ENCODE peak calls at places on chromosomes 5 and 9, in six cellular contexts. C, F, O, M, R and D are unnamed samples.
A peak's percentile ranks its signal among the peaks of the same experiment; 100 is the strongest.

GRCh38 chr5:142600092-142600491 is 85.8 kb downstream of the FGF1 start:
- DNase-seq in F (no peak), M (no peak), O (no peak), C (no peak), R (no peak), D (no peak)

GRCh38 chr5:59287361-59287760 is 606.2 kb downstream of the PDE4D start:
- DNase-seq in R (no peak), O (no peak), M (no peak), C (no peak), F (no peak), D (no peak)

GRCh38 chr5:168219515-168220410 is 71.7 kb upstream of the WWC1 start:
- DNase-seq in C (peak; percentile 68), O (peak; percentile 60), F (peak; percentile 71), M (peak; percentile 76), R (peak; percentile 54), D (peak; percentile 27)

GRCh38 chr5:176388003-176388340 is 426 bp downstream of the NOP16 start:
- DNase-seq in F (no peak), M (peak; percentile 72), C (no peak), R (no peak), O (peak; percentile 31), D (no peak)

GRCh38 chr9:81632599-81632998 is 56.7 kb downstream of the TLE1 start:
- DNase-seq in F (no peak), M (no peak), C (no peak), O (no peak), R (no peak), D (no peak)

GRCh38 chr9:110864011-110864410 is 174.3 kb downstream of the LPAR1 start:
- DNase-seq in R (no peak), O (no peak), M (no peak), C (no peak), F (no peak), D (no peak)

GRCh38 chr5:20088361-20088760 is 100.4 kb upstream of the CDH18 start:
- DNase-seq in R (no peak), C (no peak), F (no peak), O (no peak), M (no peak), D (no peak)

GRCh38 chr9:134850611-134851010 is 30.0 kb upstream of the FCN2 start:
- DNase-seq in M (no peak), O (no peak), R (no peak), C (no peak), F (no peak), D (no peak)

GRCh38 chr9:136363606-136364368 is at the start of gene DNLZ:
- DNase-seq in C (peak; percentile 32), O (peak; percentile 58), R (peak; percentile 100), F (peak; percentile 92), M (peak; percentile 88), D (peak; percentile 99)
- TF ChIP-seq POLR2A in C (peak; percentile 81), O (no peak), R (peak; percentile 61), F (peak; percentile 46), M (peak; percentile 44), D (peak; percentile 80)

GRCh38 chr5:55600536-55601208 is 65.9 kb upstream of the PLPP1 start:
- DNase-seq in M (no peak), F (peak; percentile 41), C (no peak), R (peak; percentile 28), O (no peak), D (no peak)

GRCh38 chr5:55599148-55600050 is 64.6 kb upstream of the PLPP1 start:
- DNase-seq in O (no peak), F (peak; percentile 30), M (no peak), C (no peak), R (no peak), D (no peak)

GRCh38 chr5:55600086-55600485 is 65.3 kb upstream of the PLPP1 start:
- DNase-seq in F (no peak), M (no peak), C (no peak), R (no peak), O (no peak), D (no peak)

GRCh38 chr5:55603947-55604346 is 69.2 kb upstream of the PLPP1 start:
- DNase-seq in C (no peak), M (no peak), O (no peak), F (peak; percentile 30), R (no peak), D (no peak)

DNA sequence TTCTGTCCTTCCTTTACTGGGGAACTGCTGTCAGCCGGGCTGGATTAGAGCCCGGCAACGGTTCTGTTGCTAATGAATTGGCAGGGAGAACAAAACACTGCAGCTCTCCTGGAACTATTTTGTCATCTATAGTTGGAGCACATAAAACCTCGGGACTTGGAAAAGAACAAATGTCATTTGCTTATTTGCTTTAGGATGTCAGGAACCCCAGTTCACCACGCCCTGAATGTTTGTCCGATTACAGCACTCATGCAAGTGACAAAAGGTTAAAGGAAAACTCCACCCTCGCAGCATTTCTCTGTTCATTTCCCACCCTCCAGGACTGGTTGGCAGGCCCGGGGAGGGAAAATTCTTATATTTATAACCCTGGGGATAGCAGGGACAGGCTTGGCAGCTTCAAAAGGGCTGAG is 66.5 kb upstream of the PLPP1 start:
- DNase-seq in M (no peak), R (no peak), O (peak; percentile 93), F (peak; percentile 32), C (no peak), D (no peak)
- TF ChIP-seq TAF1 in M (no peak), R (no peak), O (no peak), F (no peak), C (no peak), D (no peak)

GRCh38 chr5:102863764-102864560 is 108.9 kb downstream of the PAM start:
- DNase-seq in R (no peak), M (no peak), O (no peak), C (no peak), F (no peak), D (no peak)

GRCh38 chr5:102866315-102866693 is 111.2 kb downstream of the PAM start:
- DNase-seq in C (no peak), F (no peak), R (no peak), M (no peak), O (no peak), D (no peak)

GRCh38 chr5:102865171-102865509 is 110.0 kb downstream of the PAM start:
- DNase-seq in R (no peak), O (no peak), M (no peak), F (no peak), C (no peak), D (no peak)

GRCh38 chr5:102867999-102868662 is 113.0 kb downstream of the PAM start:
- DNase-seq in M (no peak), R (no peak), O (no peak), C (no peak), F (no peak), D (no peak)

GRCh38 chr5:102865510-102866314 is 110.6 kb downstream of the PAM start:
- DNase-seq in M (no peak), F (peak; percentile 78), R (peak; percentile 17), C (peak; percentile 9), O (no peak), D (peak; percentile 30)
- TF ChIP-seq POLR2AphosphoS5 in M (no peak), F (peak; percentile 19), R (peak; percentile 62), C (peak; percentile 36), O (no peak), D (no peak)

GRCh38 chr5:177511796-177512675 is 2.4 kb upstream of the DOK3 start:
- DNase-seq in R (no peak), O (no peak), C (no peak), M (no peak), F (no peak), D (no peak)

GRCh38 chr5:177511181-177511580 is 1.6 kb upstream of the DOK3 start:
- DNase-seq in O (no peak), F (no peak), C (no peak), R (no peak), M (no peak), D (no peak)

GRCh38 chr5:177509991-177510566 is 453 bp upstream of the DOK3 start:
- DNase-seq in F (no peak), C (no peak), M (no peak), O (no peak), R (no peak), D (no peak)

GRCh38 chr5:177509361-177509951 is at the start of gene DOK3:
- DNase-seq in F (no peak), C (no peak), O (no peak), M (peak; percentile 59), R (no peak), D (no peak)

GRCh38 chr5:177510567-177511053 is 984 bp upstream of the DOK3 start:
- DNase-seq in C (no peak), O (no peak), M (no peak), R (no peak), F (no peak), D (no peak)
- TF ChIP-seq POLR2A in C (no peak), O (no peak), M (peak; percentile 24), R (no peak), F (no peak), D (no peak)

DNA sequence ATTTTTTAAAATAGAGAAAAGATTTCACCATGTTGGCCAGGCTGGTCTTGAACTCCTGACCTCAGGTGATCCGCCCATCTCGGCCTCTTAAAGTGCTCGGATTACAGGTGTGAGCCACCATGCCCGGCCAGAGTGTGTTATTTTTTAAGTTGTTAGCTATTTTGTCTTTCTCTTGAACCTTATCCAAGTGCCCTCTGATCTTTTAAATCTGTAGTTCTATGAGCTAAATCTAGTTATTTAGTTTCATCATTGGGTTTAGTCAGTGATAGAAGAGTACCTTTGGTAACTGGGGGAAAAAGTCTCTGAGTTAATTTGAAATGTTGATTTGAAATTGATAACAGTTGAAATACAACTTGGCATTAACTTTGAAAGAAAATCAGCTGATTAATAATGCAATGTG is 88.3 kb downstream of the NNT start:
- DNase-seq in M (no peak), C (no peak), O (no peak), R (no peak), F (no peak), D (no peak)
- TF ChIP-seq TAF1 in M (no peak), C (no peak), O (no peak), R (no peak), F (no peak), D (no peak)

DNA sequence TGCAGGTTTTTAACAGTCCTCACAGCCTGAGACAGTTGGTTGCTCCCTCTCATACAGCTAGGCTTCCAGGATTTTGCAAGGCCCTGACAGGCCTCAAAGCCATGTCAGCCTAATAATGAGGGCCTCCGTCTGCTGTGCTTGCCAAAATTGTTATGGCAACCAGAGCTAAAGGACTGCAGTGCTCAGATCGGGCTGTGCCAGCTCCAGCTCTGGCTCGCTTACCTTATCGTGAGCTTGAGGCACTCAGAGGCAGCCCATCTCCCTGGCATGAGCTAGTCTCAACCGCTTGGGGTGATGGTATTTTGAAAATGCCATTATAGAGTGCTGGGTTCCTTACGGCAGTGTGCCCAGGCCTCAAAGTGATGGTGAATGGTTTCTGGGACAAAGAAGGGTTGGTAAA is 8.4 kb downstream of the MTAP start:
- DNase-seq in M (no peak), O (no peak), F (no peak), C (no peak), R (no peak), D (no peak)
- TF ChIP-seq POLR2AphosphoS5 in M (no peak), O (no peak), F (peak; percentile 7), C (no peak), R (no peak), D (no peak)